ENCODE peak calls at places on chromosome 13, in eight cellular contexts. U, G, X, I, M, J, H and L are unnamed samples.

GRCh38 chr13:67267136-67267535 is 37.0 kb upstream of the PCDH9 start:
- DNase-seq in U (no peak), G (no peak), X (no peak), I (peak), M (no peak), J (peak), H (no peak), L (no peak)

GRCh38 chr13:111531505-111531904 is 211.1 kb downstream of the TEX29 start:
- DNase-seq in U (no peak), G (no peak), X (no peak), I (peak), M (no peak), J (peak), H (peak), L (no peak)

GRCh38 chr13:106794131-106794530 is 226.2 kb upstream of the ARGLU1 start:
- DNase-seq in U (no peak), G (no peak), X (no peak), I (no peak), M (no peak), J (no peak), H (no peak), L (no peak)

GRCh38 chr13:111344471-111345191 is 24.2 kb downstream of the TEX29 start:
- DNase-seq in U (no peak), G (no peak), X (no peak), I (peak), M (peak), J (peak), H (peak), L (no peak)

GRCh38 chr13:28408235-28408848 is 86.6 kb downstream of the FLT1 start:
- DNase-seq in U (no peak), G (no peak), X (no peak), I (no peak), M (no peak), J (no peak), H (peak), L (no peak)

GRCh38 chr13:97855570-97855970 is 97.9 kb upstream of the IPO5 start:
- DNase-seq in U (no peak), G (peak), X (no peak), I (peak), M (peak), J (peak), H (peak), L (no peak)

GRCh38 chr13:33087091-33087490 is 70.9 kb downstream of the KL start:
- DNase-seq in U (no peak), G (no peak), X (no peak), I (no peak), M (no peak), J (no peak), H (no peak), L (no peak)

GRCh38 chr13:31749929-31750328 is 10.6 kb downstream of the RXFP2 start:
- DNase-seq in U (no peak), G (no peak), X (no peak), I (peak), M (no peak), J (peak), H (no peak), L (no peak)

GRCh38 chr13:30601836-30602235 is 15.9 kb upstream of the USPL1 start:
- DNase-seq in U (no peak), G (no peak), X (no peak), I (no peak), M (no peak), J (no peak), H (no peak), L (no peak)

GRCh38 chr13:56886398-56886797 is 254.3 kb upstream of the PRR20A start:
- DNase-seq in U (no peak), G (no peak), X (no peak), I (no peak), M (no peak), J (no peak), H (no peak), L (no peak)

GRCh38 chr13:29684441-29684840 is 89.0 kb upstream of the SLC7A1 start:
- DNase-seq in U (no peak), G (no peak), X (no peak), I (peak), M (no peak), J (peak), H (no peak), L (no peak)

GRCh38 chr13:61149333-61149730 is 266.3 kb downstream of the PCDH20 start:
- DNase-seq in U (no peak), G (no peak), X (no peak), I (no peak), M (no peak), J (no peak), H (no peak), L (no peak)

GRCh38 chr13:57595775-57596174 is 35.8 kb upstream of the PCDH17 start:
- DNase-seq in U (no peak), G (no peak), X (no peak), I (no peak), M (no peak), J (no peak), H (no peak), L (no peak)

GRCh38 chr13:97853550-97853949 is 99.9 kb upstream of the IPO5 start:
- DNase-seq in U (no peak), G (no peak), X (no peak), I (peak), M (no peak), J (peak), H (no peak), L (no peak)

GRCh38 chr13:20721454-20722357 is 18.2 kb downstream of the IL17D start:
- DNase-seq in U (no peak), G (no peak), X (no peak), I (peak), M (no peak), J (peak), H (peak), L (no peak)

GRCh38 chr13:113906566-113906965 is 42.7 kb upstream of the GAS6 start:
- DNase-seq in U (peak), G (no peak), X (no peak), I (no peak), M (no peak), J (no peak), H (no peak), L (peak)

GRCh38 chr13:102903659-102904407 is 58.0 kb downstream of the ERCC5 start:
- DNase-seq in U (no peak), G (no peak), X (no peak), I (peak), M (peak), J (peak), H (peak), L (no peak)

GRCh38 chr13:74062933-74063332 is 71.3 kb downstream of the KLF12 start:
- DNase-seq in U (no peak), G (peak), X (no peak), I (peak), M (no peak), J (peak), H (peak), L (no peak)

GRCh38 chr13:39803156-39803555 is 147.7 kb downstream of the COG6 start:
- DNase-seq in U (no peak), G (no peak), X (no peak), I (no peak), M (no peak), J (no peak), H (no peak), L (no peak)

GRCh38 chr13:65913173-65913572 is 1317.0 kb downstream of the PCDH9 start:
- DNase-seq in U (no peak), G (no peak), X (no peak), I (peak), M (no peak), J (peak), H (no peak), L (no peak)

GRCh38 chr13:60431108-60431700 is 34.2 kb downstream of the TDRD3 start:
- DNase-seq in U (no peak), G (no peak), X (no peak), I (peak), M (no peak), J (peak), H (peak), L (no peak)

GRCh38 chr13:52812941-52813340 is 35.5 kb downstream of the PCDH8 start:
- DNase-seq in U (no peak), G (no peak), X (no peak), I (no peak), M (no peak), J (no peak), H (no peak), L (no peak)

GRCh38 chr13:52808842-52809219 is 39.6 kb downstream of the PCDH8 start:
- DNase-seq in U (no peak), G (no peak), X (no peak), I (no peak), M (no peak), J (no peak), H (no peak), L (no peak)

GRCh38 chr13:52804202-52804641 is 44.2 kb downstream of the PCDH8 start:
- DNase-seq in U (no peak), G (no peak), X (no peak), I (no peak), M (no peak), J (no peak), H (no peak), L (no peak)

GRCh38 chr13:52806029-52806428 is 42.4 kb downstream of the PCDH8 start:
- DNase-seq in U (no peak), G (no peak), X (no peak), I (no peak), M (no peak), J (no peak), H (no peak), L (no peak)

DNA sequence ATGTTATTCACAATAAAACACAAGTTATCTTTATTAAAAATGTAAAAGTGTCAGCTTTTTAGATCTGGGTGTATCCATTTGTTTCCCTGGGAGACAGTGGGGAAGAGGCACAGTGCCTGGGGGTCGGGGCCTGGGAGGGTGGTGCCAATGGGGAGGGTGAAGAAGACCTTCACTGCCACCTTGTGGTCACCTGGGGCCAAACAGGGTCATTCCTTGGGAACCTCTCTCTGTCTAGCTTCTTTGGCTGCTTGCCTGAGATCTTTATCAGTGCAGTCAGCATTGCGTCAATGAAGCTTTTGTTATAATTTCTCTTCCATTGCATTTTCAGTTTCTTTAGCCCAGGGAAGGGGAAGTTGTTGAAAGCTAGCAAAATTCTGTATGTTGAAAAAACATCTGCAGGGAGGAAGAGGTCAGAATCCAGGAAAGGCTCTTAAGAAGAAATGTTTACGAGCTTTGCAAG is 39.1 kb downstream of the PCDH8 start:
- DNase-seq in U (no peak), G (peak), X (peak), I (peak), M (peak), J (peak), H (peak), L (peak)
- TF ChIP-seq CTCF in U (no peak), G (peak), X (no peak), I (peak), M (peak), J (no peak), H (peak), L (peak)

DNA sequence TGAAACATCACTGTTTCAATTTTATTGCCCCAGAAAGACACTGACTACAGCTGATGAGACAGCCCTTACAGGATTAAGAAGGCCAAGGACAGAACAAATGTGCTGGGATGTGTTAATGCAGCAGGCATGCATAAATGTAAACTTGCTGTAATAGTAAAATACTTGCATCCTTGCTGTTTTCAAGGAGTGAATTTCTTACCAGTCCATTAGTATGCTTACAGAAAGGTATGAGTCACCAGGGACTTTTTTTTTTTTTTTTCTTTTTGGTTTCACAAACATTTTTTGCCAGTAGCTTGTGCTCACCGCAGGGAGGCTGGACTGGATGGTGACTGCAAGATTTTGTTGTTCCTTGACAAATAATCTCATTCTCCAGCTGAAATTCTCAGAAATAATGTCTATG is 55.1 kb downstream of the GPR180 start:
- DNase-seq in U (no peak), G (peak), X (no peak), I (peak), M (no peak), J (peak), H (no peak), L (no peak)
- TF ChIP-seq CTCF in U (no peak), G (no peak), X (no peak), I (no peak), M (no peak), J (peak), H (no peak), L (no peak)

DNA sequence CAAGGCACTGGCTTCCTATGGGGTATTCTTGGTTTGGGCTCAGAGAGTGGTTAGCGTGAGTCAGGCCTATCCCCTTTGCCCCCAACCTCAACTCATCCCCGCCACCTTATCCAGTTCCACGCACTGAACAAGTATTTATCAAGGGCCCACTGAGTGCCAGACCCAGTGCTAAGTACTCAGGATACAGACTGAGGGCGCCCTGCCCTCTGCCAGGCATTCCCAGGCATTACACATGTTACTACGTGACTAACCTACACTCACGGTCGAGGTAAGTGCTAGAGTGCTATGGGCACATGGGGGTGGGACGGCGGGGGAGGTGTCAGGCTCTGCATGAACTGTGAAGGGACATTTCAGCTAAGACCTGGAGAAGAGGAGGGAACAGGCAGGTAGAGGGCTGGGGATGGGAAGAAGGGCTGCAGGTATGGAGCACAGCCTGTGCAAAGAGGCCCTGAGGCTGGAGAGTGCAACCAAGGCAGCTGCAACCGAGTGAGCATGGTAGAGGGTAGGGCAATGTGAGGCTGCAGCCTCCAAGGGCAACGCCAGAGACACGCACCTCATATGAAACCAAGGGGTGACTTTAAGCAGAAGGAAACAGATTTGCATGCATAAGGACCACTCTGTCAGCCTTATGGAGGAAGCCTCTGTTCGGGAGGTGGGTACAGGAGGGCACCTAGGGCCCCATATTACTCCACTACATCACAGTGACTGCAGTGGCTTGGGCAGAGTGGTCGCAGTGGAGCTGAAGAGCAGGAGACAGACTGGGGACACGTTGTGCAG is 22.5 kb downstream of the DHRS12 start:
- DNase-seq in U (no peak), G (peak), X (no peak), I (no peak), M (no peak), J (no peak), H (peak), L (no peak)
- TF ChIP-seq CTCF in U (no peak), G (peak), X (no peak), I (peak), M (peak), J (peak), H (peak), L (no peak)

GRCh38 chr13:75687145-75687763 is 51.1 kb downstream of the LMO7 start:
- DNase-seq in U (no peak), G (no peak), X (no peak), I (peak), M (no peak), J (peak), H (peak), L (no peak)

GRCh38 chr13:75689686-75690085 is 53.6 kb downstream of the LMO7 start:
- DNase-seq in U (no peak), G (no peak), X (no peak), I (peak), M (no peak), J (no peak), H (no peak), L (no peak)

GRCh38 chr13:75679459-75679858 is 43.3 kb downstream of the LMO7 start:
- DNase-seq in U (no peak), G (no peak), X (no peak), I (no peak), M (no peak), J (no peak), H (no peak), L (no peak)

GRCh38 chr13:75691183-75691582 is 55.1 kb downstream of the LMO7 start:
- DNase-seq in U (no peak), G (no peak), X (no peak), I (peak), M (no peak), J (no peak), H (no peak), L (no peak)

GRCh38 chr13:75685239-75685697 is 49.1 kb downstream of the LMO7 start:
- DNase-seq in U (no peak), G (no peak), X (no peak), I (peak), M (no peak), J (peak), H (no peak), L (no peak)
- TF ChIP-seq CTCF in U (no peak), G (no peak), X (no peak), I (peak), M (no peak), J (peak), H (peak), L (no peak)

GRCh38 chr13:101514695-101515275 is 62.3 kb downstream of the ITGBL1 start:
- DNase-seq in U (no peak), G (peak), X (no peak), I (peak), M (peak), J (peak), H (peak), L (no peak)
- TF ChIP-seq CTCF in U (peak), G (peak), X (no peak), I (peak), M (peak), J (peak), H (peak), L (peak)